ENCODE peak calls at places on chromosomes 12 and 14, in nine cellular contexts. A is HS-5; Q is iris pigment epithelial cell; Z is ELR; T is transverse colon; N is stimulated activated CD4-positive, alpha-beta T cell treated with anti-CD3 and anti-CD28 coated beads, Interleukin-4, amount 100 ng/mL, for 1 hour; I is OCI-M1; W is aorta; P is heart left ventricle. L is an unnamed sample.

GRCh38 chr12:124767075-124767821 is 96.4 kb downstream of the SCARB1 start:
- DNase-seq in T (peak), A (no peak), P (peak), W (peak), N (peak), Q (peak), I (peak), Z (peak), L (peak)

GRCh38 chr12:112430929-112431328 is 12.2 kb downstream of the PTPN11 start:
- DNase-seq in T (no peak), P (no peak), W (no peak), Q (no peak), N (no peak), A (no peak), I (no peak), Z (no peak), L (no peak)

GRCh38 chr12:19402211-19402610 is 37.1 kb upstream of the AEBP2 start:
- DNase-seq in I (no peak), T (no peak), W (no peak), Q (no peak), P (no peak), Z (no peak), A (no peak), N (no peak), L (no peak)

GRCh38 chr12:108231909-108232434 is 102.9 kb downstream of the WSCD2 start:
- DNase-seq in Q (no peak), W (no peak), P (no peak), I (no peak), A (no peak), N (no peak), Z (no peak), T (no peak), L (no peak)

GRCh38 chr12:107759410-107759809 is 1.5 kb downstream of the PRDM4 start:
- DNase-seq in P (no peak), Z (peak), N (no peak), Q (peak), I (peak), W (no peak), A (peak), T (peak), L (peak)

GRCh38 chr14:106556665-106557289 is 1030.4 kb downstream of the TMEM121 start:
- DNase-seq in A (no peak), W (no peak), N (peak), Q (no peak), Z (no peak), T (peak), I (peak), P (peak), L (peak)

GRCh38 chr14:99672506-99673327 is 11.4 kb upstream of the CYP46A1 start:
- DNase-seq in T (no peak), Z (no peak), Q (no peak), W (peak), A (no peak), P (no peak), N (no peak), I (peak), L (no peak)

GRCh38 chr12:6058481-6059161 is 65.8 kb downstream of the VWF start:
- DNase-seq in Z (no peak), I (no peak), W (no peak), T (no peak), P (no peak), N (no peak), Q (no peak), A (no peak), L (no peak)

GRCh38 chr14:86815341-86815740 is 1177.6 kb downstream of the GALC start:
- DNase-seq in T (no peak), Q (no peak), A (no peak), N (no peak), Z (no peak), P (no peak), I (no peak), W (no peak), L (no peak)

GRCh38 chr14:88463318-88463717 is 77.9 kb downstream of the SPATA7 start:
- DNase-seq in W (no peak), P (no peak), A (no peak), Z (peak), N (no peak), T (no peak), Q (peak), I (peak), L (peak)

GRCh38 chr14:20799444-20799843 is 3.2 kb downstream of the RNASE1 start:
- DNase-seq in W (no peak), T (no peak), Z (no peak), Q (no peak), I (peak), P (no peak), N (no peak), A (no peak), L (no peak)

GRCh38 chr12:57576613-57577160 is 14.3 kb upstream of the PIP4K2C start:
- DNase-seq in Q (no peak), P (no peak), I (no peak), A (no peak), Z (peak), N (no peak), T (no peak), W (no peak), L (no peak)

GRCh38 chr12:7934560-7935463 is 1.2 kb downstream of the SLC2A3 start:
- DNase-seq in Q (no peak), T (no peak), P (no peak), W (no peak), N (peak), Z (peak), I (no peak), A (no peak), L (no peak)

GRCh38 chr14:74981833-74982232 is 20.9 kb upstream of the EIF2B2 start:
- DNase-seq in Z (no peak), Q (no peak), P (no peak), N (no peak), W (peak), I (no peak), A (no peak), T (no peak), L (no peak)

GRCh38 chr14:70735043-70735442 is 74.3 kb downstream of the MAP3K9 start:
- DNase-seq in A (no peak), Z (no peak), Q (no peak), I (no peak), P (no peak), W (no peak), T (no peak), N (no peak), L (no peak)

GRCh38 chr14:38254565-38255407 is 1.1 kb downstream of the CLEC14A start:
- DNase-seq in A (no peak), N (no peak), T (no peak), I (no peak), Z (no peak), P (peak), Q (peak), W (peak), L (no peak)

GRCh38 chr12:84128117-84128991 is 784.2 kb downstream of the SLC6A15 start:
- DNase-seq in A (no peak), Z (no peak), W (peak), I (no peak), T (no peak), P (no peak), N (no peak), Q (no peak), L (no peak)

GRCh38 chr14:95460647-95461478 is 55.6 kb downstream of the SYNE3 start:
- DNase-seq in Z (peak), W (no peak), N (no peak), Q (peak), P (no peak), I (no peak), T (peak), A (peak), L (no peak)

GRCh38 chr12:119676022-119676421 is 8.1 kb downstream of the PRKAB1 start:
- DNase-seq in W (no peak), P (no peak), T (no peak), I (no peak), A (no peak), N (no peak), Z (no peak), Q (no peak), L (no peak)

GRCh38 chr14:99476864-99477263 is 3.8 kb downstream of the SETD3 start:
- DNase-seq in Q (peak), T (no peak), Z (peak), N (no peak), A (no peak), W (no peak), I (peak), P (no peak), L (peak)

GRCh38 chr12:47326190-47326589 is 246.4 kb upstream of the AMIGO2 start:
- DNase-seq in I (no peak), N (no peak), Z (no peak), T (no peak), A (no peak), Q (no peak), W (no peak), P (no peak), L (no peak)

GRCh38 chr12:53988519-53989226 is 3.7 kb downstream of the HOXC10 start:
- DNase-seq in P (no peak), N (no peak), A (no peak), T (no peak), I (no peak), W (no peak), Z (no peak), Q (no peak), L (no peak)

GRCh38 chr12:130545475-130545874 is 170.6 kb downstream of the RIMBP2 start:
- DNase-seq in W (no peak), Z (no peak), I (no peak), T (no peak), N (no peak), Q (no peak), P (no peak), A (no peak), L (no peak)